ENCODE peak calls at places on chromosomes 3 and 15, in ten cellular contexts. A is tibial nerve; P is right atrium auricular region; T is CD8-positive, alpha-beta T cell; L is small intestine; V is sigmoid colon; O is hepatocyte; J is mesenchymal stem cell; G is GM23248; D is IMR-90. F is an unnamed sample. For H3K4me1, the result is how much of the 10 kb centered on the place peaks cover.

GRCh38 chr15:83747050-83747717 is 93.3 kb downstream of the ADAMTSL3 start:
- DNase-seq in A (peak), P (peak), T (no peak), L (peak), V (peak), O (peak), J (peak), G (peak), D (peak), F (no peak)

GRCh38 chr15:72365844-72366243 is 10.0 kb downstream of the HEXA start:
- DNase-seq in A (no peak), P (no peak), T (no peak), L (peak), V (no peak), O (no peak), J (no peak), G (no peak), D (no peak), F (no peak)

GRCh38 chr15:48811325-48811938 is 563 bp upstream of the CEP152 start:
- DNase-seq in A (no peak), P (no peak), T (no peak), L (peak), V (no peak), O (peak), J (no peak), G (no peak), D (no peak), F (no peak)

GRCh38 chr15:72200395-72201237 is 3.0 kb upstream of the GRAMD2A start:
- DNase-seq in A (no peak), P (no peak), T (no peak), L (no peak), V (no peak), O (no peak), J (no peak), G (no peak), D (no peak), F (no peak)

GRCh38 chr3:106822204-106822603 is 555.0 kb upstream of the CCDC54 start:
- DNase-seq in A (no peak), P (no peak), T (no peak), L (no peak), V (no peak), O (no peak), J (no peak), G (no peak), D (no peak), F (no peak)

GRCh38 chr3:46643701-46644100 is 31.4 kb downstream of the FAM240A start:
- DNase-seq in A (no peak), P (no peak), T (no peak), L (no peak), V (no peak), O (no peak), J (no peak), G (no peak), D (no peak), F (no peak)

GRCh38 chr3:142929109-142929508 is 34.4 kb downstream of the PAQR9 start:
- DNase-seq in A (no peak), P (no peak), T (peak), L (peak), V (no peak), O (no peak), J (peak), G (peak), D (peak), F (no peak)

GRCh38 chr15:80999623-81000036 is 1.1 kb upstream of the TLNRD1 start:
- DNase-seq in A (no peak), P (no peak), T (peak), L (peak), V (no peak), O (no peak), J (no peak), G (no peak), D (no peak), F (no peak)

GRCh38 chr3:149585401-149585726 is 72.5 kb downstream of the WWTR1 start:
- DNase-seq in A (no peak), P (no peak), T (no peak), L (no peak), V (no peak), O (no peak), J (no peak), G (no peak), D (no peak), F (no peak)

GRCh38 chr3:12831582-12831866 is 9.8 kb downstream of the RPL32 start:
- DNase-seq in A (no peak), P (no peak), T (no peak), L (no peak), V (no peak), O (no peak), J (no peak), G (no peak), D (no peak), F (no peak)

GRCh38 chr15:73935547-73935946 is 9.3 kb downstream of the LOXL1 start:
- DNase-seq in A (no peak), P (no peak), T (no peak), L (no peak), V (no peak), O (peak), J (peak), G (peak), D (peak), F (no peak)

GRCh38 chr3:195098741-195099525 is 172.0 kb downstream of the XXYLT1 start:
- DNase-seq in A (no peak), P (no peak), T (no peak), L (no peak), V (no peak), O (no peak), J (no peak), G (no peak), D (no peak), F (peak)

GRCh38 chr3:139052802-139053600 is 8.3 kb upstream of the PRR23C start:
- DNase-seq in A (no peak), P (no peak), T (no peak), L (no peak), V (no peak), O (no peak), J (no peak), G (no peak), D (no peak), F (no peak)

GRCh38 chr3:71101014-71101413 is 482.5 kb downstream of the FOXP1 start:
- DNase-seq in A (no peak), P (no peak), T (no peak), L (no peak), V (no peak), O (no peak), J (peak), G (peak), D (peak), F (no peak)

GRCh38 chr3:12557472-12558105 is 702 bp downstream of the MKRN2 start:
- DNase-seq in A (no peak), P (no peak), T (no peak), L (peak), V (no peak), O (no peak), J (peak), G (peak), D (peak), F (no peak)

GRCh38 chr3:112074616-112075497 is 11.3 kb upstream of the C3orf52 start:
- DNase-seq in A (no peak), P (no peak), T (peak), L (peak), V (no peak), O (peak), J (peak), G (peak), D (peak), F (peak)

GRCh38 chr3:112047264-112047663 is 12.7 kb downstream of the TMPRSS7 start:
- DNase-seq in A (no peak), P (no peak), T (no peak), L (no peak), V (no peak), O (no peak), J (no peak), G (no peak), D (no peak), F (no peak)

GRCh38 chr15:101561584-101561906 is 72.0 kb upstream of the PCSK6 start:
- DNase-seq in A (no peak), P (peak), T (no peak), L (no peak), V (peak), O (no peak), J (no peak), G (no peak), D (no peak), F (no peak)

GRCh38 chr3:113231391-113231790 is 20.0 kb downstream of the BOC start:
- DNase-seq in A (no peak), P (no peak), T (no peak), L (no peak), V (no peak), O (no peak), J (peak), G (peak), D (peak), F (no peak)

GRCh38 chr3:119631529-119631928 is 28.9 kb downstream of the POPDC2 start:
- DNase-seq in A (no peak), P (no peak), T (no peak), L (no peak), V (no peak), O (no peak), J (no peak), G (no peak), D (peak), F (no peak)

GRCh38 chr3:107082527-107082926 is 294.7 kb upstream of the CCDC54 start:
- DNase-seq in A (no peak), P (no peak), T (no peak), L (no peak), V (no peak), O (no peak), J (no peak), G (peak), D (peak), F (no peak)

GRCh38 chr3:194686816-194687637 is 1.3 kb downstream of the FAM43A start:
- DNase-seq in A (peak), P (no peak), T (peak), L (no peak), V (peak), O (peak), J (peak), G (peak), D (peak), F (peak)

GRCh38 chr15:71352125-71352524 is 236.9 kb downstream of the THSD4 start:
- DNase-seq in A (no peak), P (no peak), T (no peak), L (no peak), V (no peak), O (no peak), J (no peak), G (no peak), D (no peak), F (no peak)

GRCh38 chr3:57783186-57784088 is 27.3 kb downstream of the SLMAP start:
- DNase-seq in A (no peak), P (no peak), T (no peak), L (no peak), V (no peak), O (no peak), J (no peak), G (no peak), D (no peak), F (no peak)

GRCh38 chr15:74269362-74270035 is 33.4 kb downstream of the CCDC33 start:
- DNase-seq in A (no peak), P (no peak), T (no peak), L (peak), V (no peak), O (no peak), J (no peak), G (no peak), D (no peak), F (no peak)

GRCh38 chr3:23550402-23550801 is 255.4 kb upstream of the UBE2E1 start:
- DNase-seq in A (no peak), P (no peak), T (no peak), L (no peak), V (no peak), O (no peak), J (no peak), G (no peak), D (no peak), F (no peak)

GRCh38 chr15:38864827-38865604 is 300.4 kb upstream of the RASGRP1 start:
- DNase-seq in A (peak), P (peak), T (no peak), L (no peak), V (peak), O (peak), J (peak), G (peak), D (peak), F (no peak)

GRCh38 chr15:99438222-99438592 is 127.6 kb upstream of the MEF2A start:
- DNase-seq in A (no peak), P (peak), T (no peak), L (no peak), V (peak), O (no peak), J (no peak), G (no peak), D (no peak), F (peak)

GRCh38 chr3:56776551-56776950 is 25.2 kb downstream of the ARHGEF3 start:
- DNase-seq in A (no peak), P (no peak), T (no peak), L (no peak), V (no peak), O (no peak), J (no peak), G (no peak), D (no peak), F (no peak)

GRCh38 chr3:136671921-136672320 is 80.3 kb downstream of the STAG1 start:
- DNase-seq in A (no peak), P (no peak), T (no peak), L (no peak), V (no peak), O (no peak), J (peak), G (peak), D (peak), F (no peak)

GRCh38 chr3:94159062-94159726 is 96.3 kb downstream of the NSUN3 start:
- DNase-seq in A (peak), P (peak), T (no peak), L (peak), V (no peak), O (peak), J (no peak), G (peak), D (peak), F (no peak)

GRCh38 chr15:69943637-69944036 is 154.1 kb downstream of the TLE3 start:
- DNase-seq in A (no peak), P (no peak), T (no peak), L (no peak), V (no peak), O (no peak), J (no peak), G (no peak), D (no peak), F (no peak)

GRCh38 chr15:59997070-59997701 is 6.9 kb upstream of the FOXB1 start:
- DNase-seq in A (no peak), P (no peak), T (peak), L (no peak), V (no peak), O (no peak), J (no peak), G (no peak), D (no peak), F (no peak)

GRCh38 chr3:129688310-129688895 is 81.9 kb upstream of the PLXND1 start:
- DNase-seq in A (peak), P (peak), T (no peak), L (no peak), V (peak), O (peak), J (peak), G (peak), D (peak), F (no peak)

GRCh38 chr3:103247459-103247858 is 812.6 kb downstream of the ZPLD1 start:
- DNase-seq in A (no peak), P (no peak), T (no peak), L (no peak), V (no peak), O (no peak), J (no peak), G (no peak), D (no peak), F (no peak)

GRCh38 chr15:64503640-64504039 is 43.3 kb downstream of the ZNF609 start:
- DNase-seq in A (no peak), P (no peak), T (no peak), L (peak), V (no peak), O (no peak), J (peak), G (no peak), D (no peak), F (no peak)
- H3K4me1 ChIP-seq in A (under half), P (half or more), T (half or more), L (under half), V (under half), O (under half), J (under half), G (under half), D (under half), F (half or more)

GRCh38 chr15:94205366-94205765 is 26.0 kb upstream of the MCTP2 start:
- DNase-seq in A (no peak), P (no peak), T (no peak), L (no peak), V (no peak), O (no peak), J (peak), G (no peak), D (peak), F (no peak)
- H3K4me3 ChIP-seq in A (no peak), P (no peak), T (no peak), L (no peak), V (no peak), O (no peak), J (no peak), G (no peak), D (no peak), F (no peak)

GRCh38 chr15:40770147-40770721 is 454 bp downstream of the C15orf62 start:
- DNase-seq in A (no peak), P (no peak), T (no peak), L (peak), V (no peak), O (no peak), J (no peak), G (no peak), D (no peak), F (no peak)

GRCh38 chr15:40768492-40769309 is 1.1 kb upstream of the C15orf62 start:
- DNase-seq in A (no peak), P (no peak), T (no peak), L (peak), V (no peak), O (no peak), J (no peak), G (no peak), D (no peak), F (no peak)

GRCh38 chr15:40767838-40768491 is 1.8 kb upstream of the C15orf62 start:
- DNase-seq in A (no peak), P (no peak), T (no peak), L (no peak), V (no peak), O (no peak), J (no peak), G (no peak), D (no peak), F (no peak)

GRCh38 chr15:40771242-40771641 is 1.5 kb downstream of the C15orf62 start:
- DNase-seq in A (no peak), P (no peak), T (no peak), L (no peak), V (no peak), O (no peak), J (no peak), G (no peak), D (no peak), F (no peak)

DNA sequence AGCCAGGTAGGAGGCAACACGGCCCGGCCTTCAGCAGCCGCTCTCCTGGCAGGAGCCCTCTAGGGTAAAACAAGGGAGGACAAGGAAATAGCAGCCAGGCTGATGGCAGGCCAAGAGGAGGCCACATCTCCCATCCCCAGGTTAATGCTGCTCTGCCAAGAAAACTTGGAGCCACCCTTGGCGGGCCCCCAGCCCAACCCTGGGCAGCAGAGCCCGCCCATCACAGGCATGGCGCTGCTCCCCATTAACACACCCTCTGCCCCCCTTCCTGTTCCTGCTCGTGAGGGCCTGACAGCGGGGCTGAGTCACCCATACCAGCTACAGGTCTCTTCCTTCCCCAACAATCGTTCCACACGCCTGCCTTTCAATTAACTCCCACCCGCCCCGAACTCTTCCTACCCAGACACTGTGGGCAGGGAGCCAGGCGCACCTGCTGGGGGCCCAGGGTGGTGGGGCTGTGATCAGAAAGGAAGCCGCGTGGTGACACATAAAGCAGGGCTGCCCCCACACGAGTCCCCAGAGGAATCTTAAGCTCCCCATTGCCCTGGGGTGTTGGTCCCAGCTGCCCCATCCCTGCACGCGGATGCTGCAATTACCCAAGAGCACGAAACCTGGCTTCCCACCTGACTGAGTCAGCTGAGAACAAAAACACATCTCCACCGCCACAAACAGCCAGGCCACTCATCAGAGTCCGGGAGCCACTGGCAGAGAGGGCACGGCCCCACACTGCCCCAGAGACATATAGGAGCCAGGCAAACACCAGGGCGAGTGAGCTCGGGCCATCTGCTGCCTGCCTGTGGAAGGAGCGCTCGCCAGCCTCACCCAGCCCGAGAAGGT is at the start of gene C15orf62:
- DNase-seq in A (no peak), P (no peak), T (peak), L (peak), V (no peak), O (peak), J (no peak), G (peak), D (peak), F (peak)
- H3K27ac ChIP-seq in A (peak), P (peak), T (peak), L (peak), V (peak), O (peak), J (peak), G (no peak), D (no peak), F (peak)

GRCh38 chr3:42605550-42606173 is 5.2 kb downstream of the NKTR start:
- DNase-seq in A (no peak), P (no peak), T (no peak), L (peak), V (no peak), O (no peak), J (peak), G (peak), D (no peak), F (no peak)
- H3K4me1 ChIP-seq in A (under half), P (half or more), T (under half), L (under half), V (under half), O (under half), J (under half), G (under half), D (under half), F (half or more)

DNA sequence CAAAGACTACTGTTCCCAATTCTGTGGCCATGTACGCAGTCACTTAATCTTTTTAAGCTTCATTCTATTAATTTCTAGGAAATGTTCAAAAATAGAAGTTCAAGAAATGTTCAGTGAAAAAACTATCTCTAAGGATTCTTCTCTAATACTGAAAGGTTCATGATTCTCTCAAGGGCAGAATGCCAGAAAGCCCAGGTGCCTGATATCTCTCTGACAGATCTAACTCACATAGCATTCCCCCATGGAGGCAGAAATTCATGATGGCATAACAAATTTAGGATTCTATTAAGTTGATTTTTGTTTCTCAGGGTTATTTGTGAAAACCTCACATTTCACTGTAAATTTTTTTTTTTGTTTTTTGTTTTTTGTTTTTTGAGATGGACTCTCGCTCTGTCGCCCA is 17.5 kb downstream of the CHRM5 start:
- DNase-seq in A (no peak), P (no peak), T (no peak), L (no peak), V (no peak), O (no peak), J (no peak), G (no peak), D (peak), F (no peak)
- H3K4me3 ChIP-seq in A (no peak), P (no peak), T (no peak), L (no peak), V (no peak), O (no peak), J (no peak), G (no peak), D (no peak), F (no peak)

DNA sequence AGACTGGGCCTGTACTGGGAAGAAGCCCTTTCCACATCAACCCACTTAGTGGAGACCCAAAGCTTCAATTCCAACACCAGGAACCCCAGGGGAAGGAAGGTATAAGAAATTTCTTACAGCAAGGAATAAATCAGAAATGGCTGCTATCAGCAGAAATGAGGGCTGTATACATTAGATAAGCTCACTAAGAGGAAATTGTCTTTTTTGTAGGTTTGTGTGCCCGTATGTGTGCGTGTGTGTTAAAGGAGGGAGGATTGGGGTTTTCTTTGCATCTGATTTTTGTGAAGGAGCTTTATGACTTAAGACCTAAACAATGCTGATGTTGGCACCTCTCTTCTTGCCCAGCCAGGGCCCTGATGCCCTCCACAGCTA is 18.6 kb downstream of the ARRDC4 start:
- DNase-seq in A (no peak), P (no peak), T (no peak), L (no peak), V (no peak), O (no peak), J (no peak), G (no peak), D (no peak), F (no peak)
- H3K27ac ChIP-seq in A (no peak), P (no peak), T (no peak), L (no peak), V (no peak), O (peak), J (no peak), G (no peak), D (no peak), F (no peak)

GRCh38 chr3:171757377-171758034 is 52.8 kb downstream of the PLD1 start:
- DNase-seq in A (no peak), P (no peak), T (no peak), L (no peak), V (no peak), O (no peak), J (no peak), G (no peak), D (no peak), F (no peak)
- H3K4me1 ChIP-seq in A (under half), P (under half), T (under half), L (under half), V (under half), O (under half), J (under half), G (under half), D (under half), F (under half)

GRCh38 chr3:62875103-62876002 is at the start of gene CADPS:
- DNase-seq in A (no peak), P (no peak), T (no peak), L (peak), V (no peak), O (peak), J (no peak), G (peak), D (no peak), F (no peak)
- H3K4me3 ChIP-seq in A (peak), P (peak), T (no peak), L (peak), V (peak), O (peak), J (peak), G (peak), D (no peak), F (peak)